ENCODE peak calls at places on chromosomes 16 and 17, in eight cellular contexts. G, T, V, O, X, K, F and Q are unnamed samples.
A peak's percentile ranks its signal among the peaks of the same experiment; 100 is the strongest.

GRCh38 chr16:23496826-23497542 is 13.3 kb downstream of the GGA2 start:
- DNase-seq in G (no peak), T (peak; percentile 20), V (no peak), O (peak; percentile 38), X (no peak), K (peak; percentile 86), F (no peak), Q (no peak)

GRCh38 chr16:19396555-19397011 is 21.1 kb upstream of the TMC5 start:
- DNase-seq in G (no peak), T (no peak), V (no peak), O (peak; percentile 80), X (no peak), K (peak; percentile 18), F (no peak), Q (no peak)

GRCh38 chr17:79707931-79708891 is 22.5 kb upstream of the ENPP7 start:
- DNase-seq in G (peak; percentile 79), T (peak; percentile 47), V (no peak), O (peak; percentile 46), X (peak; percentile 71), K (peak; percentile 63), F (peak; percentile 75), Q (no peak)

GRCh38 chr17:49670641-49671040 is 7.3 kb downstream of the SPOP start:
- DNase-seq in G (no peak), T (no peak), V (no peak), O (no peak), X (no peak), K (no peak), F (no peak), Q (no peak)

GRCh38 chr17:62763891-62764600 is 44.1 kb downstream of the MARCHF10 start:
- DNase-seq in G (peak; percentile 14), T (no peak), V (no peak), O (no peak), X (no peak), K (no peak), F (no peak), Q (no peak)

GRCh38 chr16:56451753-56452689 is 667 bp downstream of the OGFOD1 start:
- DNase-seq in G (peak; percentile 28), T (peak; percentile 36), V (no peak), O (no peak), X (peak; percentile 35), K (peak; percentile 68), F (peak; percentile 21), Q (no peak)

GRCh38 chr17:40596261-40596919 is 31.1 kb upstream of the CCR7 start:
- DNase-seq in G (no peak), T (peak; percentile 7), V (peak; percentile 59), O (no peak), X (peak; percentile 86), K (no peak), F (peak; percentile 88), Q (peak; percentile 35)

GRCh38 chr17:43530303-43531081 is 15.6 kb downstream of the ETV4 start:
- DNase-seq in G (peak; percentile 100), T (peak; percentile 93), V (no peak), O (no peak), X (no peak), K (peak; percentile 93), F (peak; percentile 88), Q (peak; percentile 99)

GRCh38 chr17:36703860-36704266 is 102.5 kb downstream of the MRM1 start:
- DNase-seq in G (peak; percentile 91), T (peak; percentile 22), V (no peak), O (peak; percentile 43), X (peak; percentile 51), K (peak; percentile 76), F (peak; percentile 60), Q (no peak)

GRCh38 chr17:49224198-49224996 is 6.2 kb downstream of the PHOSPHO1 start:
- DNase-seq in G (peak; percentile 82), T (no peak), V (no peak), O (peak; percentile 20), X (no peak), K (peak; percentile 35), F (peak; percentile 29), Q (no peak)

GRCh38 chr16:70715113-70715711 is 29.4 kb upstream of the MTSS2 start:
- DNase-seq in G (no peak), T (peak; percentile 99), V (no peak), O (peak; percentile 95), X (peak; percentile 93), K (peak; percentile 86), F (peak; percentile 68), Q (no peak)

GRCh38 chr17:42928714-42929496 is 28.3 kb downstream of the G6PC1 start:
- DNase-seq in G (peak; percentile 75), T (peak; percentile 90), V (peak; percentile 45), O (peak; percentile 57), X (peak; percentile 95), K (peak; percentile 76), F (peak; percentile 34), Q (peak; percentile 74)

GRCh38 chr16:89453662-89454321 is 36.6 kb downstream of the ANKRD11 start:
- DNase-seq in G (no peak), T (no peak), V (no peak), O (peak; percentile 12), X (peak; percentile 56), K (no peak), F (no peak), Q (no peak)

GRCh38 chr16:19884021-19884485 is 595 bp downstream of the GPRC5B start:
- DNase-seq in G (peak; percentile 44), T (no peak), V (no peak), O (peak; percentile 15), X (no peak), K (peak; percentile 55), F (peak; percentile 37), Q (no peak)

GRCh38 chr16:82891918-82892317 is 265.1 kb downstream of the CDH13 start:
- DNase-seq in G (no peak), T (no peak), V (no peak), O (no peak), X (no peak), K (no peak), F (no peak), Q (no peak)

GRCh38 chr16:27476240-27476639 is 73.5 kb downstream of the GTF3C1 start:
- DNase-seq in G (no peak), T (no peak), V (no peak), O (no peak), X (no peak), K (no peak), F (no peak), Q (no peak)

GRCh38 chr16:78648517-78648916 is 549.1 kb downstream of the WWOX start:
- DNase-seq in G (no peak), T (peak; percentile 54), V (no peak), O (no peak), X (no peak), K (no peak), F (no peak), Q (no peak)

GRCh38 chr17:60529806-60530205 is 3.8 kb upstream of the APPBP2 start:
- DNase-seq in G (no peak), T (no peak), V (no peak), O (no peak), X (no peak), K (no peak), F (no peak), Q (no peak)

GRCh38 chr16:2024026-2024425 is 2.7 kb upstream of the NHERF2 start:
- DNase-seq in G (no peak), T (no peak), V (no peak), O (no peak), X (no peak), K (no peak), F (no peak), Q (no peak)

GRCh38 chr16:2025878-2026460 is 733 bp upstream of the NHERF2 start:
- DNase-seq in G (no peak), T (no peak), V (no peak), O (no peak), X (no peak), K (no peak), F (no peak), Q (no peak)

GRCh38 chr16:2025251-2025650 is 1.5 kb upstream of the NHERF2 start:
- DNase-seq in G (no peak), T (no peak), V (no peak), O (no peak), X (no peak), K (no peak), F (no peak), Q (no peak)

GRCh38 chr16:2022723-2023097 is 3.1 kb downstream of the NPW start:
- DNase-seq in G (peak; percentile 91), T (peak; percentile 55), V (no peak), O (peak; percentile 67), X (peak; percentile 84), K (peak; percentile 69), F (peak; percentile 61), Q (no peak)

GRCh38 chr16:2023098-2023925 is 3.4 kb upstream of the NHERF2 start:
- DNase-seq in G (peak; percentile 94), T (peak; percentile 84), V (peak; percentile 51), O (peak; percentile 97), X (peak; percentile 88), K (peak; percentile 95), F (peak; percentile 95), Q (peak; percentile 91)
- H3K4me1 ChIP-seq in G (no peaks in the 10 kb centered on the region), T (peaks cover 23% of the 10 kb centered on the region), V (peaks cover 7% of the 10 kb centered on the region), O (peaks cover 16% of the 10 kb centered on the region), X (peaks cover 31% of the 10 kb centered on the region), K (peaks cover 42% of the 10 kb centered on the region), F (peaks cover 26% of the 10 kb centered on the region), Q (peaks cover 3% of the 10 kb centered on the region)

DNA sequence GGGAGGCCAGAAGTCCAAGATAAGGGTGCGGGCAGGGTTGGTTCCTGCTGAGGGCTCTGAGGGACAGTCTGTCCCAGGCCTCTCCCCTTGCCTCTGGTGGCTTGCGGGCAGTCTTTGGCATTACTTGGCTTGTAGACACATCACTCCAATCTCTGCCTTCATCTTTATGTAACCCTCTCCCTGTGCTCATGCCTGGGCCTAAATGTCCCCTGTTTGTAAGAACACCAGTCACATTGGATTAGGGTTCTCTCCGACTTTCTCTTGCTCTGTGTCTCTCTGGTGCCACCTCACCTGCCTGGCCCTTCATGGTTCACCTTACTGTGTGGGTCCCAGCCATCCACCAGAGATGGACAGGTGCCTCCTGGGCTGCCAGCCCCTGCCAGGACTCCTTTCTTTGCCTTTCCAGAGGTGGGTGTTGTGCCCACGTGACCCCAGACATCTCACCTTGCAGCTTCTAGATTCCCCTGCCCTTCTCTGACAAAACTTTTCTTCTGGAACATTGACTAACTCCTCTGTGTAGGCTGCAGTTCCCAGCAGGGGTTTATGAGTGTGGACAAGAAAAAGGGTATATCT is 205.8 kb downstream of the MSI2 start:
- DNase-seq in G (no peak), T (no peak), V (no peak), O (no peak), X (no peak), K (no peak), F (no peak), Q (no peak)
- H3K4me1 ChIP-seq in G (peaks cover 17% of the 10 kb centered on the region), T (no peaks in the 10 kb centered on the region), V (peaks cover 85% of the 10 kb centered on the region), O (peaks cover 9% of the 10 kb centered on the region), X (peaks cover 59% of the 10 kb centered on the region), K (peaks cover 12% of the 10 kb centered on the region), F (peaks cover 15% of the 10 kb centered on the region), Q (peaks cover 12% of the 10 kb centered on the region)

GRCh38 chr17:34886831-34887230 is 74.4 kb downstream of the CCT6B start:
- DNase-seq in G (no peak), T (no peak), V (no peak), O (no peak), X (no peak), K (no peak), F (no peak), Q (no peak)
- H3K4me1 ChIP-seq in G (peaks cover 3% of the 10 kb centered on the region), T (no peaks in the 10 kb centered on the region), V (no peaks in the 10 kb centered on the region), O (no peaks in the 10 kb centered on the region), X (no peaks in the 10 kb centered on the region), K (no peaks in the 10 kb centered on the region), F (no peaks in the 10 kb centered on the region), Q (peaks cover 4% of the 10 kb centered on the region)

DNA sequence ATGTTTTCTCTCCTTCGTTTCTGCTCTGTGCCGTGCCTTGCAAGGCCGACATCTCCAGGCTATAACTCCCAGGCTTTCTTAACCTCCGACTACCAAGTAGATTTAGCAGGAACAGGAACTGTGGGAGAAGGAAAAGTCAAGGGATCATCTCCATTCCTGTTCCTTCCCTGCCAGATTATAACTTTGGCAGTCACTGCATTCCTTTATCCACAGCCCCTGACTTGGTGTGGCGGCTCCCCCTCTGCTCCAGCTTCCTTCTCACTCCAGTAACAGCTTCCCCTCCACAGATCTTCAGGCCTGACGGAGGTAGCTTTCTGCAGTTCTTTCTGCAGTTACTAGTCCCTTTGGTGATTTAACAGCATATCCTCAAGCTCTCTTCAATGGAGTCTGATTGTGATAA is 234.6 kb upstream of the MON1B start:
- DNase-seq in G (no peak), T (peak; percentile 10), V (no peak), O (no peak), X (no peak), K (no peak), F (no peak), Q (no peak)
- H3K4me1 ChIP-seq in G (no peaks in the 10 kb centered on the region), T (no peaks in the 10 kb centered on the region), V (no peaks in the 10 kb centered on the region), O (no peaks in the 10 kb centered on the region), X (peaks cover 13% of the 10 kb centered on the region), K (no peaks in the 10 kb centered on the region), F (no peaks in the 10 kb centered on the region), Q (no peaks in the 10 kb centered on the region)